ENCODE peak calls at places on chromosomes 4 and X, in four cellular contexts. B is amniotic stem cell, Y is SK-N-SH, G is HFFc6. M is an unnamed sample.

GRCh38 chr4:64384237-64385176 is 24.7 kb downstream of the TECRL start:
- DNase-seq in Y (no peak), B (no peak), G (no peak), M (no peak)

GRCh38 chrX:120575379-120576114 is 14.8 kb upstream of the CUL4B start:
- DNase-seq in Y (no peak), B (no peak), G (no peak), M (no peak)

GRCh38 chr4:77818077-77818666 is 996 bp downstream of the CNOT6L start:
- DNase-seq in Y (peak; percentile 76), G (peak; percentile 86), B (peak; percentile 58), M (peak; percentile 85)

GRCh38 chr4:72893354-72894066 is 176.0 kb downstream of the COX18 start:
- DNase-seq in G (no peak), Y (no peak), B (no peak), M (no peak)

GRCh38 chr4:1371831-1372165 is 24.8 kb downstream of the UVSSA start:
- DNase-seq in B (no peak), G (no peak), Y (no peak), M (no peak)

GRCh38 chrX:100085851-100086250 is 324.2 kb downstream of the PCDH19 start:
- DNase-seq in Y (no peak), B (no peak), G (no peak), M (no peak)

GRCh38 chr4:146049802-146050201 is 111.2 kb upstream of the ZNF827 start:
- DNase-seq in B (no peak), Y (no peak), G (no peak), M (no peak)

GRCh38 chr4:163090997-163091684 is 75.5 kb downstream of the NAF1 start:
- DNase-seq in Y (no peak), G (no peak), B (no peak), M (peak; percentile 18)

GRCh38 chrX:8191022-8191421 is 20.0 kb upstream of the VCX2 start:
- DNase-seq in G (no peak), B (no peak), Y (no peak), M (no peak)

GRCh38 chrX:70034646-70035045 is 15.1 kb downstream of the AWAT2 start:
- DNase-seq in Y (no peak), G (no peak), B (no peak), M (no peak)

GRCh38 chr4:35556387-35556786 is 687.9 kb downstream of the ARAP2 start:
- DNase-seq in Y (no peak), B (no peak), G (no peak), M (no peak)

GRCh38 chrX:120559799-120560198 is 963 bp downstream of the CUL4B start:
- DNase-seq in B (no peak), Y (no peak), G (no peak), M (peak; percentile 18)

GRCh38 chrX:137545711-137546651 is 19.9 kb upstream of the ZIC3 start:
- DNase-seq in Y (no peak), G (no peak), B (no peak), M (no peak)

GRCh38 chr4:121336706-121337105 is 44.1 kb downstream of the QRFPR start:
- DNase-seq in Y (no peak), G (no peak), B (no peak), M (no peak)

GRCh38 chr4:105343523-105343931 is 130.3 kb downstream of the PPA2 start:
- DNase-seq in B (no peak), Y (peak; percentile 39), G (no peak), M (no peak)

GRCh38 chrX:14022019-14022418 is 7.7 kb downstream of the GEMIN8 start:
- DNase-seq in Y (no peak), G (no peak), B (no peak), M (no peak)

GRCh38 chr4:153651041-153651960 is 32.8 kb upstream of the TLR2 start:
- DNase-seq in B (no peak), G (no peak), Y (no peak), M (no peak)

GRCh38 chrX:68647156-68647957 is at the start of gene STARD8:
- DNase-seq in Y (peak; percentile 75), B (peak; percentile 4), G (peak; percentile 60), M (no peak)

GRCh38 chr4:23774932-23775331 is 114.9 kb downstream of the PPARGC1A start:
- DNase-seq in B (no peak), G (no peak), Y (no peak), M (peak; percentile 41)

GRCh38 chr4:122588453-122589238 is 32.2 kb downstream of the IL21 start:
- DNase-seq in B (peak; percentile 6), Y (no peak), G (peak; percentile 65), M (no peak)

GRCh38 chr4:139484861-139485311 is 31.0 kb downstream of the RAB33B start:
- DNase-seq in Y (no peak), G (no peak), B (no peak), M (no peak)

GRCh38 chr4:105956566-105956965 is 61.3 kb downstream of the NPNT start:
- DNase-seq in B (no peak), Y (no peak), G (peak; percentile 26), M (no peak)

GRCh38 chr4:22514001-22514400 is 1.9 kb downstream of the ADGRA3 start:
- DNase-seq in Y (no peak), B (peak; percentile 45), G (peak; percentile 90), M (no peak)

GRCh38 chr4:1752284-1753041 is 31.1 kb downstream of the TACC3 start:
- DNase-seq in G (no peak), B (no peak), Y (no peak), M (no peak)

GRCh38 chr4:87031946-87032345 is 97.1 kb downstream of the AFF1 start:
- DNase-seq in Y (no peak), G (no peak), B (no peak), M (no peak)

GRCh38 chr4:86532851-86533250 is 61.3 kb upstream of the PTPN13 start:
- DNase-seq in B (no peak), G (no peak), Y (no peak), M (no peak)

GRCh38 chr4:46645092-46645491 is 255.2 kb upstream of the GABRA2 start:
- DNase-seq in Y (no peak), B (no peak), G (no peak), M (peak; percentile 38)

GRCh38 chr4:172018358-172018757 is 205.2 kb downstream of the GALNTL6 start:
- DNase-seq in B (no peak), G (no peak), Y (no peak), M (no peak)

GRCh38 chr4:76657443-76657842 is 222.4 kb downstream of the SHROOM3 start:
- DNase-seq in B (no peak), G (peak; percentile 19), Y (no peak), M (no peak)

GRCh38 chr4:111652206-111652605 is 493.0 kb upstream of the FAM241A start:
- DNase-seq in G (peak; percentile 40), Y (no peak), B (no peak), M (no peak)

M was measured in putamen.